ENCODE peak calls at places on chromosome 10, in five cellular contexts. W is CD8-positive, alpha-beta memory T cell; Y is right atrium auricular region; A is DND-41; T is sigmoid colon. B is an unnamed sample.

GRCh38 chr10:92175164-92175563 is 115.7 kb downstream of the CPEB3 start:
- DNase-seq in Y (no peak), W (no peak), T (no peak), A (no peak), B (no peak)

GRCh38 chr10:113177936-113178335 is 227.9 kb downstream of the TCF7L2 start:
- DNase-seq in A (no peak), Y (no peak), T (no peak), W (no peak), B (no peak)

GRCh38 chr10:127612-128432 is 7.4 kb upstream of the ZMYND11 start:
- DNase-seq in Y (no peak), A (peak), T (no peak), W (peak), B (no peak)

GRCh38 chr10:118209215-118209614 is 132.9 kb downstream of the FAM204A start:
- DNase-seq in T (no peak), W (no peak), Y (no peak), A (no peak), B (no peak)

GRCh38 chr10:30114401-30114800 is 55.0 kb upstream of the JCAD start:
- DNase-seq in T (no peak), Y (no peak), A (no peak), W (no peak), B (no peak)

GRCh38 chr10:52951819-52952218 is 179.2 kb upstream of the MBL2 start:
- DNase-seq in A (no peak), W (no peak), T (no peak), Y (no peak), B (peak)

GRCh38 chr10:129850790-129851189 is 113.3 kb downstream of the EBF3 start:
- DNase-seq in A (no peak), W (no peak), T (no peak), Y (no peak), B (no peak)

GRCh38 chr10:71088054-71088453 is 124.3 kb upstream of the UNC5B start:
- DNase-seq in Y (peak), T (peak), A (no peak), W (no peak), B (no peak)

GRCh38 chr10:61978965-61979364 is 77.5 kb downstream of the ARID5B start:
- DNase-seq in Y (no peak), A (no peak), W (no peak), T (no peak), B (no peak)

GRCh38 chr10:112832361-112832878 is 117.6 kb upstream of the TCF7L2 start:
- DNase-seq in W (no peak), Y (no peak), T (no peak), A (no peak), B (no peak)

GRCh38 chr10:126135177-126135576 is 238.8 kb downstream of the FANK1 start:
- DNase-seq in W (no peak), T (no peak), A (no peak), Y (no peak), B (no peak)

GRCh38 chr10:6301482-6302083 is 98.9 kb downstream of the PFKFB3 start:
- DNase-seq in Y (no peak), A (no peak), T (no peak), W (no peak), B (no peak)

GRCh38 chr10:132281915-132282666 is 25.7 kb downstream of the STK32C start:
- DNase-seq in A (no peak), T (no peak), Y (no peak), W (no peak), B (no peak)

GRCh38 chr10:52621635-52622079 is 150.9 kb downstream of the MBL2 start:
- DNase-seq in W (no peak), Y (no peak), T (no peak), A (no peak), B (no peak)

GRCh38 chr10:120557296-120557810 is 100.3 kb downstream of the PLPP4 start:
- DNase-seq in A (no peak), T (no peak), Y (no peak), W (no peak), B (no peak)

GRCh38 chr10:88523739-88524400 is 59.2 kb downstream of the RNLS start:
- DNase-seq in W (no peak), A (no peak), T (no peak), Y (no peak), B (no peak)

GRCh38 chr10:13347235-13348156 is 597 bp downstream of the SEPHS1 start:
- DNase-seq in W (peak), Y (peak), T (peak), A (peak), B (peak)

GRCh38 chr10:133528845-133529575 is 1.8 kb downstream of the CYP2E1 start:
- DNase-seq in A (no peak), Y (no peak), T (no peak), W (no peak), B (peak)
- H3K4me3 ChIP-seq in A (no peak), Y (no peak), T (peak), W (no peak), B (peak)

GRCh38 chr10:101231912-101232689 is 2.8 kb upstream of the LBX1 start:
- DNase-seq in W (no peak), A (no peak), Y (no peak), T (no peak), B (no peak)
- H3K4me3 ChIP-seq in W (no peak), A (no peak), Y (no peak), T (no peak), B (no peak)

GRCh38 chr10:63206576-63206975 is 73.4 kb downstream of the NRBF2 start:
- DNase-seq in Y (no peak), A (no peak), W (no peak), T (no peak), B (no peak)
- H3K4me3 ChIP-seq in Y (no peak), A (no peak), W (no peak), T (no peak), B (no peak)

DNA sequence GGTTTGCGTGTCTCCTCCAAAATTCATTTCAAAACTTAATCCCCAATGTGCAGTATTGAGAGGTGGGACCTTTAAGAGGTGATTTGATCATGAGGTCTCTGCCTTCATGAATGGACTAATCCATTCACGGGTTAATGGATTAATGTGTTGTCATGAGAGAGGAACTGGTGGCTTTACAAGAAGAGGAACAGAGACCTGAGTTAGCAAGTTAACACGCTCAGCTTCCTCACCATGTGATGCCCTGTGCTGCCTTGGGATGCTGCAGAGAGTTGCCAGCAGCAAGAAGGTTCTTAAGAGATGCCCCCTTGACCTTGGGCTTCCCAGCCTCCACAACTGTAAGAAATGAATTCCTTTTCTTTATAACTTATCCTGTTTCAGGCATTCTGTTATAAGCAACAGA is 3.7 kb upstream of the TCTN3 start:
- DNase-seq in A (no peak), W (no peak), T (no peak), Y (no peak), B (no peak)
- H3K4me3 ChIP-seq in A (no peak), W (no peak), T (no peak), Y (no peak), B (no peak)

DNA sequence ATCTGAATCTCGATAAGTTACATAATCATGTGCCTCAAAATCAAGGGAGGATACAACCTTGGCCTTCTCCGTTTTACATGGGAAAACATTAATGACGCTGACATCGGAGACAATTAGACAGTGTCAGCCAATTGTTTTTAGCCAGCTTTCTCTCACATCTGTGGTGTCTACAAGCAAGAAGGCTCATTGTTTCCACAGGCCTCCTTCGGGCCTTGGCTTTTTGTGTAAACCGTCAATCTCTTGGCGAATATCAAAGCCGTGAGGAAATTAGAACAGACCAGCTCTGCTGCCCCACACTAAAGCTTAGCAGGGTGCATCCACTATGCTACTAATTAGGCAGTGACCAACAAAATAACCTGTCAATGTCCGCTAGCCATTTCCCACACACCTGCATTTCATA is 43.2 kb downstream of the VAX1 start:
- DNase-seq in Y (no peak), W (no peak), T (no peak), A (no peak), B (no peak)
- H3K4me3 ChIP-seq in Y (no peak), W (no peak), T (no peak), A (no peak), B (no peak)

GRCh38 chr10:11742779-11743298 is 657 bp downstream of the ECHDC3 start:
- DNase-seq in W (no peak), A (no peak), T (no peak), Y (no peak), B (no peak)
- H3K4me3 ChIP-seq in W (no peak), A (no peak), T (peak), Y (peak), B (no peak)

GRCh38 chr10:80452069-80452468 is 2.0 kb upstream of the TSPAN14 start:
- DNase-seq in T (no peak), W (no peak), Y (no peak), A (no peak), B (no peak)

GRCh38 chr10:80453715-80454525 is at the start of gene TSPAN14:
- DNase-seq in W (peak), A (peak), T (peak), Y (peak), B (no peak)

GRCh38 chr10:80451132-80451531 is 3.0 kb upstream of the TSPAN14 start:
- DNase-seq in A (no peak), Y (no peak), W (no peak), T (no peak), B (no peak)

GRCh38 chr10:80453392-80453714 is 757 bp upstream of the TSPAN14 start:
- DNase-seq in Y (no peak), W (peak), A (no peak), T (no peak), B (no peak)

GRCh38 chr10:80452688-80453391 is 1.3 kb upstream of the TSPAN14 start:
- DNase-seq in T (no peak), W (no peak), Y (no peak), A (no peak), B (no peak)
- H3K4me3 ChIP-seq in T (peak), W (no peak), Y (peak), A (no peak), B (no peak)

DNA sequence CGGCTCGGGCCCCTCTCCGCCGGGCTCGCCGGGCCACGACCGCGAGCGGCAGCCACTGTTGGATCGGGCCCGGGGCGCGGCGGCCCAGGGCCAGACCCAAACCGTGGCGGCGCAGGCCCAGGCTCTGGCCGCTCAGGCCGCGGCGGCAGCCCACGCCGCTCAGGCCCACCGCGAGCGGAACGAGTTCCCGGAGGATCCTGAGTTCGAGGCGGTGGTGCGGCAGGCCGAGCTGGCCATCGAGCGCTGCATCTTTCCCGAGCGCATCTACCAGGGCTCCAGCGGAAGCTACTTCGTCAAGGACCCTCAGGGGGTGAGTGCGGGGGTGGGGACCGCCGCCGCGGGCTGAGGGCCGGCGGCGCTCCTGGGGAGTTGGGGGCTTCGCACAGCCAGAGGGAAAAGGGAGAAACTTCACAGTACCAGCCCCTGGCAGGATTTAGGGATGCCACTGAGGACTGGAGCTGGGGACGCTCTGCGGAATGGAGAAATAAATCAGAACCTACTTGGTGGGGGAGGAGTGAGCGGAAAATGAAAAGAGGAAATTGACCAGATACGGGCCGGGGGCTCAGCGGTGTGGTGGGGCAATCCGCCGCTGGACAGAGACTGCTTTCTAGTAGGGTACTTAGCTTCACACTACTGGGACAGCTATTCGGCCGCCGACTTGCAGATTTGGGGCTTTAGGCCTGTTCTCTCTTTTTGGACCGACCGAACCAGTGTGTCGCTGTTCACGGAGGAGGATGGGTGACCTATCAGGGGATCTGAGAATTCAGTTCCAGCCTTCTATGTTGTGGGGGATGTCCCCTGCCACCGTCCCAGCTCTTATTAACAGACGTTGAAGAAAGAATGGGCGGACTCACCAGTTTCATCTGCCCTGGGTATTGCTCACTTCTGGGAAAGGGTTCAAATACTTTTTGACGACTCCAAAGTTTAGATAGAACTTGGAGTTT is 669 bp downstream of the PI4K2A start:
- DNase-seq in W (no peak), Y (peak), A (peak), T (peak), B (no peak)
- H3K4me3 ChIP-seq in W (peak), Y (peak), A (peak), T (peak), B (peak)